ENCODE peak calls at places on chromosomes 16 and 17, in five cellular contexts. One of them, this sample, is unnamed.

GRCh38 chr16:17275076-17275732 is 195.6 kb downstream of the XYLT1 start:
- DNase-seq in GM12865: peak
- DNase-seq in mucosa of descending colon: peak
- DNase-seq in left ventricle myocardium inferior: no peak
- DNase-seq in vagina: no peak
- DNase-seq in this sample: no peak

GRCh38 chr17:51683291-51683690 is 422.9 kb downstream of the UTP18 start:
- DNase-seq in vagina: peak
- DNase-seq in GM12865: no peak
- DNase-seq in mucosa of descending colon: no peak
- DNase-seq in left ventricle myocardium inferior: no peak
- DNase-seq in this sample: no peak

GRCh38 chr17:628089-628488 is 86.5 kb downstream of the VPS53 start:
- DNase-seq in left ventricle myocardium inferior: no peak
- DNase-seq in GM12865: no peak
- DNase-seq in vagina: no peak
- DNase-seq in mucosa of descending colon: no peak
- DNase-seq in this sample: no peak

GRCh38 chr17:83145831-83146230 is 66.4 kb downstream of the METRNL start:
- DNase-seq in GM12865: no peak
- DNase-seq in mucosa of descending colon: no peak
- DNase-seq in left ventricle myocardium inferior: no peak
- DNase-seq in vagina: no peak
- DNase-seq in this sample: no peak

GRCh38 chr16:83588070-83588469 is 219.7 kb upstream of the HSBP1 start:
- DNase-seq in mucosa of descending colon: no peak
- DNase-seq in left ventricle myocardium inferior: no peak
- DNase-seq in GM12865: no peak
- DNase-seq in vagina: no peak
- DNase-seq in this sample: no peak

GRCh38 chr17:79608729-79609039 is 2.2 kb downstream of the RBFOX3 start:
- DNase-seq in vagina: no peak
- DNase-seq in left ventricle myocardium inferior: no peak
- DNase-seq in mucosa of descending colon: no peak
- DNase-seq in GM12865: no peak
- DNase-seq in this sample: no peak

GRCh38 chr17:56913000-56913866 is 616 bp downstream of the TRIM25 start:
- DNase-seq in vagina: no peak
- DNase-seq in mucosa of descending colon: no peak
- DNase-seq in GM12865: no peak
- DNase-seq in left ventricle myocardium inferior: no peak
- DNase-seq in this sample: peak

GRCh38 chr17:13518271-13519000 is 83.3 kb downstream of the HS3ST3A1 start:
- DNase-seq in left ventricle myocardium inferior: no peak
- DNase-seq in GM12865: no peak
- DNase-seq in mucosa of descending colon: no peak
- DNase-seq in vagina: no peak
- DNase-seq in this sample: peak

GRCh38 chr17:42276359-42276608 is at the start of gene STAT5B:
- DNase-seq in mucosa of descending colon: peak
- DNase-seq in vagina: no peak
- DNase-seq in left ventricle myocardium inferior: peak
- DNase-seq in GM12865: peak
- DNase-seq in this sample: peak

GRCh38 chr16:67667434-67667816 is 811 bp downstream of the C16orf86 start:
- DNase-seq in left ventricle myocardium inferior: no peak
- DNase-seq in GM12865: no peak
- DNase-seq in mucosa of descending colon: no peak
- DNase-seq in vagina: no peak
- DNase-seq in this sample: no peak

GRCh38 chr16:77223184-77223583 is 24.0 kb downstream of the SYCE1L start:
- DNase-seq in left ventricle myocardium inferior: no peak
- DNase-seq in mucosa of descending colon: no peak
- DNase-seq in vagina: no peak
- DNase-seq in GM12865: peak
- DNase-seq in this sample: no peak

GRCh38 chr17:19334331-19334730 is 28.2 kb downstream of the B9D1 start:
- DNase-seq in left ventricle myocardium inferior: no peak
- DNase-seq in mucosa of descending colon: no peak
- DNase-seq in GM12865: no peak
- DNase-seq in vagina: no peak
- DNase-seq in this sample: no peak

GRCh38 chr17:52606098-52606497 is 447.6 kb upstream of the CA10 start:
- DNase-seq in mucosa of descending colon: no peak
- DNase-seq in vagina: no peak
- DNase-seq in GM12865: no peak
- DNase-seq in left ventricle myocardium inferior: no peak
- DNase-seq in this sample: no peak

GRCh38 chr16:49618955-49619354 is 237.0 kb downstream of the ZNF423 start:
- DNase-seq in mucosa of descending colon: no peak
- DNase-seq in GM12865: no peak
- DNase-seq in vagina: no peak
- DNase-seq in left ventricle myocardium inferior: no peak
- DNase-seq in this sample: no peak

GRCh38 chr16:4729876-4730275 is 4.2 kb downstream of the ANKS3 start:
- DNase-seq in vagina: no peak
- DNase-seq in mucosa of descending colon: no peak
- DNase-seq in GM12865: no peak
- DNase-seq in left ventricle myocardium inferior: no peak
- DNase-seq in this sample: no peak

GRCh38 chr17:9363440-9364350 is 211.9 kb downstream of the STX8 start:
- DNase-seq in left ventricle myocardium inferior: no peak
- DNase-seq in GM12865: no peak
- DNase-seq in vagina: no peak
- DNase-seq in mucosa of descending colon: no peak
- DNase-seq in this sample: peak

GRCh38 chr16:57743886-57744645 is 8.5 kb downstream of the KATNB1 start:
- DNase-seq in mucosa of descending colon: no peak
- DNase-seq in left ventricle myocardium inferior: no peak
- DNase-seq in vagina: no peak
- DNase-seq in GM12865: no peak
- DNase-seq in this sample: no peak

GRCh38 chr16:27984121-27984520 is 79.4 kb downstream of the GSG1L start:
- DNase-seq in vagina: peak
- DNase-seq in mucosa of descending colon: no peak
- DNase-seq in left ventricle myocardium inferior: no peak
- DNase-seq in GM12865: no peak
- DNase-seq in this sample: no peak

GRCh38 chr17:71188811-71189492 is 931.9 kb upstream of the SOX9 start:
- DNase-seq in GM12865: peak
- DNase-seq in vagina: no peak
- DNase-seq in mucosa of descending colon: no peak
- DNase-seq in left ventricle myocardium inferior: no peak
- DNase-seq in this sample: peak

GRCh38 chr17:282912-283882 is 69.4 kb downstream of the RPH3AL start:
- DNase-seq in mucosa of descending colon: no peak
- DNase-seq in GM12865: no peak
- DNase-seq in left ventricle myocardium inferior: no peak
- DNase-seq in vagina: no peak
- DNase-seq in this sample: no peak

GRCh38 chr16:57304169-57305061 is 19.9 kb upstream of the PLLP start:
- DNase-seq in vagina: no peak
- DNase-seq in left ventricle myocardium inferior: no peak
- DNase-seq in mucosa of descending colon: peak
- DNase-seq in GM12865: peak
- DNase-seq in this sample: peak

DNA sequence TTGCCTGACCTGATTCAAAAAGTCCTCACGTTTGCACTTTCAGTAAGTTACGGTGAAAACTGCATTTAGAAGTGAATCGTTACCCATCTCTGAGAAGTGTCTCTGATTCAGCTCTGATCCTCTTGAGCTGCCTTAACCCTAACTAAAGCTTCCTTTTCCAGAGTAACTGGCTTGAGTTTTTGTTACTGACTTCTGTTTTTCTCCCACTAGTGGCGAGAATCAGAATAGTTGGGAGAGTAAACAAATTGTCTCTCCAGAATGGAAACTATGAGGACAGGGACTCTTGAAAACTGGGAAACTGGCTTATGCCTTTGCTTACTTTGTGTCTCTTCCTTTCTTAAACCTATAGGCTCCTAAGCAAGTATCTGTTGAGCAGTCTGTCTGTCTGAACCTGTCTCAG is 31.3 kb upstream of the KPNB1 start:
- DNase-seq in mucosa of descending colon: no peak
- DNase-seq in vagina: no peak
- DNase-seq in GM12865: no peak
- DNase-seq in left ventricle myocardium inferior: no peak
- DNase-seq in this sample: no peak
- TF ChIP-seq CTCF in mucosa of descending colon: no peak
- TF ChIP-seq CTCF in vagina: no peak
- TF ChIP-seq CTCF in GM12865: no peak
- TF ChIP-seq CTCF in left ventricle myocardium inferior: peak
- TF ChIP-seq CTCF in this sample: peak

DNA sequence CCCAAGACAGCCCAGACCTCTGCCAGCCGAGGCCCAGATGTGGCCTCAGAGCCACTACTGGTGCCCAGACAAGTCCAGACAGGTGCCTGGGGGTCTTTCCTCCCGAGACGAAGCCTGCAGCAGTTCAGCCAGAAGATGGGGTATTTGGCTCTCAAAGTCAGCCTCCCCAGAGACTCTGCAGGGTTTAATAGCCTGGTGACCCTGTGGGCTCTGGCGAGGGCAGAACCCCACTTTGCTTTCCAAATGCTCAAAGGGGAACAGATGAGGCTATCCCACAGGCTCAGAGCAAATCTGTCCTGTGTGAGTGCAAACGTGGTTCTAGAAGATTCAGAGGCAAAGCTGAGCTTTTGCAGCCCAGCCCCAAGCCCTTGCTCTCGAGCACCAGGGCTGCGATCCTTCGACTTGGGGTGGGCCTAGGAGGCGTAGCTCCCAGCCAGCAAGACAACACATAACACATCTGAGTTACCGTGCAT is 236.0 kb downstream of the MRTFB start:
- DNase-seq in vagina: no peak
- DNase-seq in GM12865: no peak
- DNase-seq in left ventricle myocardium inferior: no peak
- DNase-seq in mucosa of descending colon: no peak
- DNase-seq in this sample: no peak
- H3K4me3 ChIP-seq in vagina: no peak
- H3K4me3 ChIP-seq in GM12865: peak
- H3K4me3 ChIP-seq in left ventricle myocardium inferior: peak
- H3K4me3 ChIP-seq in mucosa of descending colon: no peak
- H3K4me3 ChIP-seq in this sample: no peak

GRCh38 chr17:27497696-27498095 is 41.4 kb downstream of the KSR1 start:
- DNase-seq in GM12865: peak
- DNase-seq in vagina: no peak
- DNase-seq in mucosa of descending colon: no peak
- DNase-seq in left ventricle myocardium inferior: no peak
- DNase-seq in this sample: no peak
- TF ChIP-seq CTCF in GM12865: no peak
- TF ChIP-seq CTCF in vagina: no peak
- TF ChIP-seq CTCF in mucosa of descending colon: no peak
- TF ChIP-seq CTCF in left ventricle myocardium inferior: no peak
- TF ChIP-seq CTCF in this sample: no peak

GRCh38 chr16:13907431-13907830 is 12.5 kb upstream of the ERCC4 start:
- DNase-seq in GM12865: no peak
- DNase-seq in left ventricle myocardium inferior: no peak
- DNase-seq in vagina: no peak
- DNase-seq in mucosa of descending colon: no peak
- DNase-seq in this sample: no peak
- H3K4me3 ChIP-seq in GM12865: no peak
- H3K4me3 ChIP-seq in left ventricle myocardium inferior: no peak
- H3K4me3 ChIP-seq in vagina: no peak
- H3K4me3 ChIP-seq in mucosa of descending colon: no peak
- H3K4me3 ChIP-seq in this sample: no peak

DNA sequence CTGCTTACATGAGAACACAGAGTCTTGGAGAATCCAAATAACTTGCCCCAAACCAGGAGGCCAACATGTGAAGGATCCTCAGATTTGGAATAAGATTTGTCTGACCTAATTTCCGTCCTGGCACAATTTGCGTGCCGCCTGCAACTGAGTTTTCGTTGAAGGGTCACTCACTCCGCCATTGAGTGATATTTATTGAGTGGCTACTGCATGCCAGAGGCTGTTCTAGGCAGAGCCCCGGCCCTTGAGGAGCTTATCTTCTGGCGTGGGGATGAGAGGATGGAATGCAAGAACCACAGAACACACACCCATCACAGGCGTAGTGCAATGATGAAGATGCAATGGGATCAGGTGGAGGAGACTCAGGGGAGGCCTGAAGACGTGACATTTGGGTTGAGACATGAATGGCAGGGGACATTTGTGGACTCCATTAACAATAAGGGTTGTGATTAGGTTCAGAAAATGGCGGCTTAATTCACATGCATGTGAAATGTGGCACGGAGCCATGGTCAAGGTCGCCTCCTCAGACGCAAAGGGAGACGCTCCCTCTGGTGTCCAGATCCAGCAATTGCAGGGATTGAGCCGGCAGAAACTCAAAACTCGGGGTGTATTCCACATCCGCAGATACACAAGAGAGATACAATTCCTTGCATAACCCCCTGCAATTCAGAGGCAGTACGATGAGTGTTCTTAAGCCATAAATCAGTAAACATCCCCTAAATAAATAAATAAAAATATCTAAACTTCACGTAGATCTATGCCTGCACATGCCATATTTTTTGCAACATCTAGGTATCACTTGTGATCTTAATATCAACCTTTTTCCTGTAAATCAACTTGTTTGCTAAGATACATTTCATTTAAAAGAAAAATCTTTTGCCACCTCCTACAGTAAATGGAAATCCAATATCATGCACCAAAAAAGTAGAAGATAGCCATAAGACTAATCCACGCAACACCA is 57.9 kb upstream of the CACNG4 start:
- DNase-seq in GM12865: peak
- DNase-seq in left ventricle myocardium inferior: peak
- DNase-seq in mucosa of descending colon: peak
- DNase-seq in vagina: no peak
- DNase-seq in this sample: peak
- TF ChIP-seq CTCF in GM12865: peak
- TF ChIP-seq CTCF in left ventricle myocardium inferior: peak
- TF ChIP-seq CTCF in mucosa of descending colon: peak
- TF ChIP-seq CTCF in vagina: peak
- TF ChIP-seq CTCF in this sample: peak

This sample was measured in fibroblast of villous mesenchyme.